ENCODE peak calls at places on chromosome 3, in four cellular contexts. V is osteoblast, X is colonic mucosa, M is ovary. F is an unnamed sample.

GRCh38 chr3:12656193-12656592 is 7.7 kb downstream of the RAF1 start:
- DNase-seq in V (no peak), X (no peak), M (no peak), F (no peak)

GRCh38 chr3:50658831-50659230 is 15.9 kb upstream of the DOCK3 start:
- DNase-seq in V (no peak), X (no peak), M (no peak), F (no peak)

GRCh38 chr3:149783576-149783975 is 8.8 kb downstream of the ANKUB1 start:
- DNase-seq in V (peak; percentile 29), X (no peak), M (no peak), F (no peak)

GRCh38 chr3:41662288-41662687 is 299.6 kb downstream of the ULK4 start:
- DNase-seq in V (peak; percentile 56), X (no peak), M (no peak), F (no peak)

GRCh38 chr3:196235452-196236122 is 19.3 kb downstream of the SLC51A start:
- DNase-seq in V (no peak), X (no peak), M (no peak), F (no peak)

GRCh38 chr3:131091768-131092167 is 65.1 kb downstream of the NEK11 start:
- DNase-seq in V (no peak), X (no peak), M (no peak), F (no peak)

GRCh38 chr3:28326458-28326926 is 22.0 kb upstream of the ZCWPW2 start:
- DNase-seq in V (no peak), X (no peak), M (no peak), F (no peak)

GRCh38 chr3:20080956-20081554 is 40.8 kb downstream of the KAT2B start:
- DNase-seq in V (no peak), X (peak; percentile 27), M (no peak), F (peak; percentile 92)

GRCh38 chr3:71487418-71487817 is 96.1 kb downstream of the FOXP1 start:
- DNase-seq in V (no peak), X (no peak), M (no peak), F (no peak)

GRCh38 chr3:190076138-190076537 is 44.6 kb downstream of the P3H2 start:
- DNase-seq in V (no peak), X (no peak), M (no peak), F (no peak)

GRCh38 chr3:149016669-149017541 is 25.6 kb downstream of the GYG1 start:
- DNase-seq in V (peak; percentile 85), X (no peak), M (no peak), F (no peak)

GRCh38 chr3:101803152-101803782 is 24.3 kb downstream of the NXPE3 start:
- DNase-seq in V (peak; percentile 85), X (peak; percentile 71), M (peak; percentile 21), F (no peak)

GRCh38 chr3:127207727-127208482 is 15.0 kb downstream of the PRR23E start:
- DNase-seq in V (no peak), X (peak; percentile 4), M (no peak), F (peak; percentile 47)

GRCh38 chr3:38397320-38397719 is 50.7 kb downstream of the XYLB start:
- DNase-seq in V (no peak), X (no peak), M (no peak), F (no peak)

GRCh38 chr3:59327324-59327939 is 277.6 kb upstream of the CFAP20DC start:
- DNase-seq in V (peak; percentile 63), X (no peak), M (no peak), F (no peak)

GRCh38 chr3:52023860-52024764 is 28.4 kb upstream of the RPL29 start:
- DNase-seq in V (no peak), X (no peak), M (no peak), F (no peak)

GRCh38 chr3:141308588-141309218 is 59.6 kb upstream of the ZBTB38 start:
- DNase-seq in V (peak; percentile 87), X (peak; percentile 84), M (peak; percentile 47), F (no peak)

GRCh38 chr3:45773714-45774449 is 22.5 kb downstream of the SLC6A20 start:
- DNase-seq in V (no peak), X (peak; percentile 69), M (no peak), F (no peak)

GRCh38 chr3:52798376-52798977 is 3.9 kb downstream of the ITIH3 start:
- DNase-seq in V (peak; percentile 87), X (no peak), M (no peak), F (no peak)

GRCh38 chr3:117036259-117036799 is 326.8 kb downstream of the TUSC7 start:
- DNase-seq in V (peak; percentile 38), X (peak; percentile 32), M (no peak), F (peak; percentile 61)
- H3K27ac ChIP-seq in V (peak overlapping the region; percentile 66), X (no peak overlapping the region), M (no peak overlapping the region), F (peak overlapping the region; percentile 51)

DNA sequence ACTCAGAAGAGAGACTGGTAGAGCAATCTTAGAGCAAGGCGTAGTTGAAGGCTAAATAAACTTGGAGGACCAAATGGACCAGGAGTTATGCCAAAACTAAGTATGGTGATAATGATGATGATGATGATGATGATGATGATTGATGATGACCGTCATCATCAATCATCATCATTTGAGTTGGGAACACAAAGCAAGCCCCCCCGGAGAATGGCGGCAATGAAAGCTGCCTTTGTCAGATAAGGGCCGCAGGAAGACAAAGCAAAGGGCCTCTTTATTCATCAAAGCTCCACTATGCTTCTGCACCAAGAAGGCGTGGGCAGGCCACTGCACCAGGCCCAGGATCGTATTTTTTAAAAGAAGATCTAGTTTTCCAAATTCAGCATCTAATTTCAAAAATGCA is 82.1 kb upstream of the RAD18 start:
- DNase-seq in V (no peak), X (no peak), M (no peak), F (no peak)
- H3K9me3 ChIP-seq in V (no peaks in the 10 kb centered on the region), X (no peaks in the 10 kb centered on the region), M (no peaks in the 10 kb centered on the region), F (no peaks in the 10 kb centered on the region)

DNA sequence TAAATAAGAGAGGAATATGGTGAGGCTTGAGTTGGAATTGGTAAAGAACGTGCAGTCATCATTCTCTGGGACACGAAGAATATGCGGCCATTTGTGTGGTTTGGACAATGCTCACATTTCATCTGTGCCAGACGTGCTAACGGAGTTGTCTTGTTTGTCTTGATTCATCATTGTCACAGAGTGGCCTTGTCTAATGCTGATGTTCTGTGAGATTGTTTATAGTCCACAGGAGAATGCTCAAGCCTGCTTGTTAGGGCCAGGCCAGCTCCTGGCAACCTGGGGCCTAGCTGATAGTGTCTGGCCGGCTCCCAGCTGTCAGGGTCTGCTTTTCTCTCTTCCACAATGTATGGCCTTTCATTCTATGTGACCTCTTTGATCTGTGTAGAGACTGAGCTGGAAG is 384.7 kb downstream of the EDEM1 start:
- DNase-seq in V (no peak), X (no peak), M (no peak), F (no peak)
- H3K27ac ChIP-seq in V (no peak overlapping the region), X (no peak overlapping the region), M (no peak overlapping the region), F (no peak overlapping the region)

DNA sequence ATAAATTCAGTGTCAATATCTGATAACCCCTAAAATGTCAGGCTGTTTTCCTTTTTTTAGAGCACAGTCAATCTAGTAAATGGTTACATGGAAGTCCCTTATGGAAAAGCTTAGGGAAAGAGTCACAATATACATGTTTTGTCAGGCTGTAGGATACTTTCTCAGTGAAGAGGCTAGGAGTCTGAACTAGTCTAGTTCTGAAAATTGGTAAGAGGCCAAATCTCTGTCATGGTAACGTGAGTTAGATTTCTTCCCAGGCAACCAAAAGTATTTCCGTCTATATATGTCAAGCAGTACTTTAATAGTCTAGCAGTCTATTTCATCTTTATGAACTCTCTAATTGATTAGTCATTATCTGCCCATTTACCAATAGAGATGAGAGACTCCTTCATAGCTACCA is 215.9 kb upstream of the LRRC3B start:
- DNase-seq in V (no peak), X (no peak), M (no peak), F (no peak)
- H3K9me3 ChIP-seq in V (no peaks in the 10 kb centered on the region), X (no peaks in the 10 kb centered on the region), M (no peaks in the 10 kb centered on the region), F (no peaks in the 10 kb centered on the region)

DNA sequence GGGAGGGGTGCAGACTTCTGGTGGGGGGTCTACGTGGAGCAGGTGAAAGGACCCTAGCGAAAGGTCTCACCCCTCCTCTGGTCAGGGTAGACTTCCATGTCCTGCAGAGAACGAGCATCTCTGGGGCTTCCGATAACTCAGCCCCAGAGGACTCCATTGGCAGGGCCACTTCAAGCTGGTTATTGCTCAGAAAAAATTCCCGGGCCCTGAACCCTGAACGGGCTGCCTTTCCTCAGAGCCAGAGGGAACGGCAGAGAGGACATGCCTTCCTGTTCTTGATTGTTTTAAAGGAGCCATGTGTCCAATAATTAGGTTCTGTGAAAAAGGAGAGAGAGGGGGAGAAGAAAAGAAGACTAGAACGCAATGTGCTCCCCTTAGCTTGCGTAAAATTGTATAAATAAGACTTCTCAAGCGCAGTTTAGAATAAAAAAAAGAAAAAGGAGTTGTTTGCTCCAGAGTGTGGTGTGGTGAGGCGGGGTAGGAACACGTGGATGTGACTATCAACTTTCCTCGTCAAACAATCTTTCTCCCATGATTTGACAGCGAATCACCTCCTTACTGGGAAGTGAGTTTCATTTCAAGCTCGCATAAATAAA is 193.4 kb upstream of the UBE2E1 start:
- DNase-seq in V (no peak), X (peak; percentile 41), M (no peak), F (peak; percentile 30)
- H3K27ac ChIP-seq in V (peak overlapping the region; percentile 83), X (peak overlapping the region; percentile 60), M (no peak overlapping the region), F (peak overlapping the region; percentile 50)

GRCh38 chr3:114128826-114129225 is 50.0 kb downstream of the DRD3 start:
- DNase-seq in V (no peak), X (no peak), M (no peak), F (no peak)
- H3K9me3 ChIP-seq in V (no peaks in the 10 kb centered on the region), X (no peaks in the 10 kb centered on the region), M (no peaks in the 10 kb centered on the region), F (no peaks in the 10 kb centered on the region)

F was measured in heart left ventricle.